ENCODE peak calls at places on chromosomes 1 and 21, in nine cellular contexts. D is fibroblast of mammary gland, V is astrocyte of the spinal cord, P is foreskin fibroblast, Y is psoas muscle, F is A549, W is spleen, K is AG04450, M is stomach. N is an unnamed sample.

GRCh38 chr21:41478319-41479177 is 29.4 kb downstream of the TMPRSS2 start:
- DNase-seq in D (no peak), V (no peak), P (no peak), Y (no peak), F (no peak), W (peak; percentile 62), K (no peak), M (no peak), N (no peak)

GRCh38 chr1:151972533-151973270 is 21.0 kb downstream of the S100A10 start:
- DNase-seq in D (peak; percentile 90), V (peak; percentile 87), P (peak; percentile 92), Y (no peak), F (peak; percentile 77), W (no peak), K (no peak), M (peak; percentile 66), N (peak; percentile 83)

GRCh38 chr1:213070399-213070798 is 19.4 kb downstream of the RPS6KC1 start:
- DNase-seq in D (peak; percentile 85), V (peak; percentile 74), P (peak; percentile 77), Y (no peak), F (no peak), W (no peak), K (peak; percentile 57), M (peak; percentile 46), N (no peak)

GRCh38 chr1:182803846-182804245 is 14.3 kb downstream of the NPL start:
- DNase-seq in D (no peak), V (no peak), P (no peak), Y (no peak), F (no peak), W (no peak), K (no peak), M (no peak), N (no peak)

GRCh38 chr1:166925791-166926483 is 49.4 kb downstream of the ILDR2 start:
- DNase-seq in D (no peak), V (peak; percentile 83), P (no peak), Y (no peak), F (no peak), W (no peak), K (no peak), M (no peak), N (no peak)

GRCh38 chr1:53734650-53735211 is 4.2 kb downstream of the GLIS1 start:
- DNase-seq in D (peak; percentile 80), V (peak; percentile 67), P (peak; percentile 91), Y (no peak), F (no peak), W (no peak), K (peak; percentile 86), M (no peak), N (peak; percentile 89)

GRCh38 chr1:115768549-115768948 is at the start of gene CASQ2:
- DNase-seq in D (no peak), V (no peak), P (no peak), Y (peak; percentile 26), F (no peak), W (no peak), K (no peak), M (no peak), N (no peak)

GRCh38 chr1:199710974-199711373 is 316.5 kb upstream of the NR5A2 start:
- DNase-seq in D (no peak), V (no peak), P (no peak), Y (no peak), F (no peak), W (no peak), K (no peak), M (no peak), N (no peak)

GRCh38 chr1:50970927-50971582 is 1.0 kb downstream of the CDKN2C start:
- DNase-seq in D (peak; percentile 32), V (peak; percentile 35), P (peak; percentile 41), Y (no peak), F (no peak), W (no peak), K (no peak), M (no peak), N (no peak)
- H3K4me3 ChIP-seq in D (peak overlapping the region; percentile 97), V (peak overlapping the region; percentile 59), P (peak overlapping the region; percentile 88), Y (peak overlapping the region; percentile 89), F (peak overlapping the region; percentile 90), W (peak overlapping the region; percentile 80), K (peak overlapping the region; percentile 85), M (peak overlapping the region; percentile 79), N (peak overlapping the region; percentile 53)

DNA sequence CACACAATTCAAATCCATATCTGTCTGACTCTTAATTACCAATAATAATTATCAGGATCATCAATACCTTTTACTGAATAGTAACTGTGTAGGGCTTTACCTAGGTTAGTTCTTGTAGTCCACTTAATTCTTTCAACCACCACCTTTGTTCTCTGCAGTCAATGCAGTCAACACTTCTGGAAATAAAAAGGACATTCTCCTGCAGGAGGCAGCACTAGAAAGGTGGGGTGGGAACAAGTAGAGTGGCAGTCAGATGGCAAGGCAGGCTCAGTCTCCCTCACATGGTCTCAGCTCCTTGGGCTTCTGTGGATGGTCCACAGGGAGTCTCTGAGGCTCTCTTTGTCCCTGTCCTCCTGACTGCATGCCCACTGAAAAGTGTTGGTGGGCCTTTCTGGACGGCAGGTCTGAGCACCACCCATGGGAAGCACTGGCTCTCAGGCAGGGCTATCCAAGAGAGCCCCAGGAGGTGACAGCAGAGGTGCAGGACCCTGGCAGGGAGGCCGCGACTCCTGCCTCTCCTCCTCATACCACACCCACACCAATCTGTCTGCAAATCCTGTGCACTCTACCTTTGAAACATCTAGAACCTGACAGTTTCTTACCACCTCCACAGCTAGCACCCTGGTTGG is 237.3 kb downstream of the FOXD2 start:
- DNase-seq in D (no peak), V (no peak), P (no peak), Y (no peak), F (no peak), W (peak; percentile 56), K (no peak), M (no peak), N (no peak)
- TF ChIP-seq CTCF in D (no peak), V (no peak), P (no peak), Y (no peak), F (no peak), W (no peak), K (no peak), M (no peak), N (no peak)

GRCh38 chr1:25922633-25923567 is 16.7 kb upstream of the STMN1 start:
- DNase-seq in D (no peak), V (peak; percentile 24), P (peak; percentile 62), Y (peak; percentile 44), F (peak; percentile 10), W (peak; percentile 86), K (no peak), M (peak; percentile 30), N (no peak)

GRCh38 chr1:25926731-25927496 is 20.7 kb upstream of the STMN1 start:
- DNase-seq in D (no peak), V (no peak), P (no peak), Y (no peak), F (no peak), W (no peak), K (no peak), M (no peak), N (no peak)

GRCh38 chr1:25922064-25922632 is 15.9 kb upstream of the STMN1 start:
- DNase-seq in D (no peak), V (no peak), P (no peak), Y (no peak), F (no peak), W (no peak), K (no peak), M (no peak), N (no peak)

GRCh38 chr1:25927541-25928265 is 21.5 kb upstream of the STMN1 start:
- DNase-seq in D (no peak), V (no peak), P (no peak), Y (no peak), F (no peak), W (no peak), K (no peak), M (no peak), N (no peak)

DNA sequence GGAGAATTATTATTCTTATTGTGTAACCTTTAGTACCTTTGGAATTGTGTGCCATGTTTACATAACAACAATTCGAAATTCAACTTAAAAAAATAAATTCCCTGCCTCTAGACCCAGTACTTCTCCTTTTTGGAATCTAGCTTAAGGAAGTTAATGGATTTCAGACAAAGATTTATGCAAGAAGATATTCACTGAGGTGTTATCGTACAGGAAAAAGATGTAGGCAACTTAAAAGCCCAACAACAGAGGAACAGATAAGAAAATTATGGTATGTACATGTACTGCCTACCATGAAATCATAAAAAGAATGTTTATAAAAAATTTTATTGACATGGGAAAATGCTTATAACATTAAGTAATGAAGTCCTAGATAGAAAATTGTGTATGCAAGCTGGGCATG is 18.2 kb upstream of the STMN1 start:
- DNase-seq in D (no peak), V (no peak), P (no peak), Y (no peak), F (no peak), W (no peak), K (no peak), M (no peak), N (no peak)
- H3K4me3 ChIP-seq in D (no peak overlapping the region), V (no peak overlapping the region), P (no peak overlapping the region), Y (no peak overlapping the region), F (no peak overlapping the region), W (no peak overlapping the region), K (no peak overlapping the region), M (no peak overlapping the region), N (no peak overlapping the region)

DNA sequence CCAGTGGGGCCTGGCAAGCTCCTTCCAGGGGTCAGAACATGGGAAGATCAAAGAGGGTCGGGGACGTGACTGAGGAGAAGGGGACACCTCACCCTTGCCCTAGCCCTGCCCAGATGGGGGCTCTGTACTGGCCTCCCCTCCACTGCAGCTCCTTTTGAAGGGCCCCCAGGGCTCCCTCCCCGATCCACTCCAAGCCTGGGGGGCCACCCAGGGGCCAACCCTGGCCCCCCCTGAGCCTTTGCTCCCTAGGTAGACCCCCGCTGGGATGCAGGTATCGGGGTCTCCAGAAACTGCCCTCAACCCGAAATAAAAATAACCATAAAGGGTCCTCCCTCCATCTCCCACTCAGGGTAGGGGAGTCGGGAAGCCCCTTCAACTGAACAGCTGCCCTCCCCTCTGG is 37.4 kb upstream of the FAM131C start:
- DNase-seq in D (no peak), V (no peak), P (no peak), Y (no peak), F (no peak), W (peak; percentile 16), K (no peak), M (no peak), N (no peak)
- TF ChIP-seq CTCF in D (no peak), V (no peak), P (no peak), Y (no peak), F (no peak), W (no peak), K (no peak), M (no peak), N (no peak)

GRCh38 chr1:57748696-57749095 is 324.8 kb upstream of the DAB1 start:
- DNase-seq in D (no peak), V (no peak), P (no peak), Y (no peak), F (no peak), W (no peak), K (no peak), M (no peak), N (no peak)

GRCh38 chr1:57747818-57748217 is 324.0 kb upstream of the DAB1 start:
- DNase-seq in D (no peak), V (no peak), P (no peak), Y (no peak), F (no peak), W (no peak), K (no peak), M (no peak), N (no peak)

DNA sequence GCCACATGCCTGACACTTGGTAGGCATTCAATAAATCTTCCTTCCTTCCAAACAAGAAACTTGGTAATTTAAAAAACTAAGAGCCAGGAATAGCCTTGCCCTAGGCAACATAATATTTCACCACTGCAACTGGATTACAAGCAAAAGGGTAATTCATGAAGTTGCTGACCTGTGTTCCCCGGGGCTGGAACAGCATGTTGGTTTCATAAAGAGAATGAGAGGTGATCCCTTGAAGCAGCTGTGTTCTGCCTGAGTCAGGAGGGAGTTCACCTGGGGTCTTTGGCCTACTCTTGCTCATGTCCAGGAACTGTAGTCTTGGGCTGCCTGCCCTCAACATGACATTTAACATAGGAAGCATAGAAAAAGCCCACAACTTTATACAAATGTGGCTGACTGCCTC is 329.0 kb upstream of the DAB1 start:
- DNase-seq in D (no peak), V (no peak), P (no peak), Y (peak; percentile 9), F (no peak), W (no peak), K (no peak), M (no peak), N (no peak)
- H3K4me3 ChIP-seq in D (no peak overlapping the region), V (no peak overlapping the region), P (no peak overlapping the region), Y (no peak overlapping the region), F (no peak overlapping the region), W (no peak overlapping the region), K (no peak overlapping the region), M (no peak overlapping the region), N (no peak overlapping the region)

N was measured in BJ.